ENCODE peak calls at places on chromosomes 7 and 10, in eight cellular contexts. One of them, this sample, is unnamed.

GRCh38 chr10:90289037-90289436 is 568.8 kb downstream of the HTR7 start:
- DNase-seq in colonic mucosa: no peak
- DNase-seq in CD8-positive, alpha-beta T cell: no peak
- DNase-seq in lung: no peak
- DNase-seq in CD4-positive, CD25-positive, alpha-beta regulatory T cell: no peak
- DNase-seq in brain microvascular endothelial cell: peak; percentile 25
- DNase-seq in fibroblast of lung: peak; percentile 78
- DNase-seq in breast epithelium: no peak
- DNase-seq in this sample: no peak

GRCh38 chr7:41103331-41103730 is 599.6 kb downstream of the INHBA start:
- DNase-seq in brain microvascular endothelial cell: peak; percentile 81
- DNase-seq in lung: no peak
- DNase-seq in colonic mucosa: no peak
- DNase-seq in CD4-positive, CD25-positive, alpha-beta regulatory T cell: no peak
- DNase-seq in CD8-positive, alpha-beta T cell: no peak
- DNase-seq in fibroblast of lung: no peak
- DNase-seq in breast epithelium: no peak
- DNase-seq in this sample: no peak

GRCh38 chr10:112875474-112876267 is 74.4 kb upstream of the TCF7L2 start:
- DNase-seq in fibroblast of lung: peak; percentile 89
- DNase-seq in breast epithelium: no peak
- DNase-seq in CD8-positive, alpha-beta T cell: no peak
- DNase-seq in brain microvascular endothelial cell: peak; percentile 86
- DNase-seq in colonic mucosa: peak; percentile 55
- DNase-seq in CD4-positive, CD25-positive, alpha-beta regulatory T cell: no peak
- DNase-seq in lung: no peak
- DNase-seq in this sample: no peak

GRCh38 chr7:101200862-101201599 is at the start of gene MOGAT3:
- DNase-seq in CD8-positive, alpha-beta T cell: no peak
- DNase-seq in colonic mucosa: peak; percentile 95
- DNase-seq in brain microvascular endothelial cell: no peak
- DNase-seq in CD4-positive, CD25-positive, alpha-beta regulatory T cell: no peak
- DNase-seq in lung: no peak
- DNase-seq in fibroblast of lung: no peak
- DNase-seq in breast epithelium: no peak
- DNase-seq in this sample: no peak

GRCh38 chr7:34837826-34838225 is 179.8 kb downstream of the NPSR1 start:
- DNase-seq in breast epithelium: no peak
- DNase-seq in CD8-positive, alpha-beta T cell: no peak
- DNase-seq in CD4-positive, CD25-positive, alpha-beta regulatory T cell: no peak
- DNase-seq in brain microvascular endothelial cell: peak; percentile 14
- DNase-seq in fibroblast of lung: no peak
- DNase-seq in lung: no peak
- DNase-seq in colonic mucosa: no peak
- DNase-seq in this sample: no peak

GRCh38 chr10:34587002-34587740 is 227.9 kb downstream of the PARD3 start:
- DNase-seq in breast epithelium: no peak
- DNase-seq in lung: no peak
- DNase-seq in CD4-positive, CD25-positive, alpha-beta regulatory T cell: no peak
- DNase-seq in CD8-positive, alpha-beta T cell: no peak
- DNase-seq in colonic mucosa: no peak
- DNase-seq in brain microvascular endothelial cell: no peak
- DNase-seq in fibroblast of lung: no peak
- DNase-seq in this sample: no peak

GRCh38 chr7:35617076-35617475 is 77.9 kb downstream of the HERPUD2 start:
- DNase-seq in colonic mucosa: no peak
- DNase-seq in brain microvascular endothelial cell: peak; percentile 48
- DNase-seq in CD4-positive, CD25-positive, alpha-beta regulatory T cell: no peak
- DNase-seq in CD8-positive, alpha-beta T cell: no peak
- DNase-seq in breast epithelium: no peak
- DNase-seq in fibroblast of lung: peak; percentile 23
- DNase-seq in lung: no peak
- DNase-seq in this sample: no peak

GRCh38 chr7:45869426-45869825 is 3.5 kb downstream of the CCDC201 start:
- DNase-seq in colonic mucosa: no peak
- DNase-seq in fibroblast of lung: peak; percentile 15
- DNase-seq in breast epithelium: no peak
- DNase-seq in lung: no peak
- DNase-seq in CD4-positive, CD25-positive, alpha-beta regulatory T cell: no peak
- DNase-seq in brain microvascular endothelial cell: no peak
- DNase-seq in CD8-positive, alpha-beta T cell: no peak
- DNase-seq in this sample: no peak

GRCh38 chr10:132113206-132113605 is 47.5 kb downstream of the JAKMIP3 start:
- DNase-seq in colonic mucosa: no peak
- DNase-seq in CD8-positive, alpha-beta T cell: no peak
- DNase-seq in fibroblast of lung: no peak
- DNase-seq in lung: no peak
- DNase-seq in brain microvascular endothelial cell: no peak
- DNase-seq in CD4-positive, CD25-positive, alpha-beta regulatory T cell: no peak
- DNase-seq in breast epithelium: no peak
- DNase-seq in this sample: no peak

GRCh38 chr10:117399341-117400196 is 24.3 kb upstream of the PDZD8 start:
- DNase-seq in brain microvascular endothelial cell: no peak
- DNase-seq in lung: no peak
- DNase-seq in breast epithelium: no peak
- DNase-seq in CD4-positive, CD25-positive, alpha-beta regulatory T cell: no peak
- DNase-seq in colonic mucosa: no peak
- DNase-seq in fibroblast of lung: no peak
- DNase-seq in CD8-positive, alpha-beta T cell: no peak
- DNase-seq in this sample: no peak

GRCh38 chr10:124300224-124300623 is 118.5 kb downstream of the OAT start:
- DNase-seq in lung: no peak
- DNase-seq in CD4-positive, CD25-positive, alpha-beta regulatory T cell: no peak
- DNase-seq in brain microvascular endothelial cell: no peak
- DNase-seq in fibroblast of lung: no peak
- DNase-seq in colonic mucosa: no peak
- DNase-seq in breast epithelium: no peak
- DNase-seq in CD8-positive, alpha-beta T cell: no peak
- DNase-seq in this sample: no peak

GRCh38 chr10:32957341-32958084 is 517 bp downstream of the ITGB1 start:
- DNase-seq in CD8-positive, alpha-beta T cell: no peak
- DNase-seq in brain microvascular endothelial cell: no peak
- DNase-seq in colonic mucosa: peak; percentile 54
- DNase-seq in lung: peak; percentile 55
- DNase-seq in breast epithelium: peak; percentile 54
- DNase-seq in CD4-positive, CD25-positive, alpha-beta regulatory T cell: peak; percentile 36
- DNase-seq in fibroblast of lung: no peak
- DNase-seq in this sample: peak; percentile 90

GRCh38 chr10:110460111-110460809 is 37.4 kb upstream of the DUSP5 start:
- DNase-seq in lung: no peak
- DNase-seq in fibroblast of lung: no peak
- DNase-seq in CD8-positive, alpha-beta T cell: no peak
- DNase-seq in brain microvascular endothelial cell: peak; percentile 16
- DNase-seq in CD4-positive, CD25-positive, alpha-beta regulatory T cell: peak; percentile 10
- DNase-seq in colonic mucosa: no peak
- DNase-seq in breast epithelium: peak; percentile 71
- DNase-seq in this sample: peak; percentile 94

GRCh38 chr10:72455889-72456588 is 101.3 kb upstream of the DNAJB12 start:
- DNase-seq in breast epithelium: no peak
- DNase-seq in CD4-positive, CD25-positive, alpha-beta regulatory T cell: no peak
- DNase-seq in fibroblast of lung: no peak
- DNase-seq in colonic mucosa: no peak
- DNase-seq in brain microvascular endothelial cell: no peak
- DNase-seq in lung: no peak
- DNase-seq in CD8-positive, alpha-beta T cell: no peak
- DNase-seq in this sample: no peak

GRCh38 chr10:73480158-73480557 is 15.7 kb downstream of the PPP3CB start:
- DNase-seq in CD4-positive, CD25-positive, alpha-beta regulatory T cell: peak; percentile 12
- DNase-seq in brain microvascular endothelial cell: no peak
- DNase-seq in lung: no peak
- DNase-seq in colonic mucosa: no peak
- DNase-seq in CD8-positive, alpha-beta T cell: no peak
- DNase-seq in fibroblast of lung: peak; percentile 34
- DNase-seq in breast epithelium: no peak
- DNase-seq in this sample: no peak

GRCh38 chr10:21702633-21703111 is 168.6 kb downstream of the MLLT10 start:
- DNase-seq in CD8-positive, alpha-beta T cell: no peak
- DNase-seq in fibroblast of lung: no peak
- DNase-seq in brain microvascular endothelial cell: no peak
- DNase-seq in lung: no peak
- DNase-seq in colonic mucosa: no peak
- DNase-seq in breast epithelium: no peak
- DNase-seq in CD4-positive, CD25-positive, alpha-beta regulatory T cell: peak; percentile 45
- DNase-seq in this sample: no peak
- H3K27ac ChIP-seq in CD8-positive, alpha-beta T cell: no peak overlapping the region
- H3K27ac ChIP-seq in fibroblast of lung: no peak overlapping the region
- H3K27ac ChIP-seq in brain microvascular endothelial cell: no peak overlapping the region
- H3K27ac ChIP-seq in lung: no peak overlapping the region
- H3K27ac ChIP-seq in colonic mucosa: no peak overlapping the region
- H3K27ac ChIP-seq in breast epithelium: no peak overlapping the region
- H3K27ac ChIP-seq in CD4-positive, CD25-positive, alpha-beta regulatory T cell: no peak overlapping the region
- H3K27ac ChIP-seq in this sample: no peak overlapping the region

GRCh38 chr10:128206676-128207075 is 80.5 kb upstream of the MKI67 start:
- DNase-seq in CD4-positive, CD25-positive, alpha-beta regulatory T cell: no peak
- DNase-seq in CD8-positive, alpha-beta T cell: no peak
- DNase-seq in colonic mucosa: no peak
- DNase-seq in brain microvascular endothelial cell: no peak
- DNase-seq in lung: no peak
- DNase-seq in fibroblast of lung: no peak
- DNase-seq in breast epithelium: no peak
- DNase-seq in this sample: no peak

GRCh38 chr10:128210215-128211063 is 84.2 kb upstream of the MKI67 start:
- DNase-seq in colonic mucosa: peak; percentile 79
- DNase-seq in brain microvascular endothelial cell: no peak
- DNase-seq in breast epithelium: peak; percentile 62
- DNase-seq in lung: peak; percentile 77
- DNase-seq in CD4-positive, CD25-positive, alpha-beta regulatory T cell: peak; percentile 65
- DNase-seq in fibroblast of lung: peak; percentile 34
- DNase-seq in CD8-positive, alpha-beta T cell: peak; percentile 70
- DNase-seq in this sample: peak; percentile 90

GRCh38 chr10:128209862-128210214 is 83.6 kb upstream of the MKI67 start:
- DNase-seq in fibroblast of lung: no peak
- DNase-seq in CD4-positive, CD25-positive, alpha-beta regulatory T cell: no peak
- DNase-seq in brain microvascular endothelial cell: no peak
- DNase-seq in colonic mucosa: no peak
- DNase-seq in breast epithelium: no peak
- DNase-seq in lung: no peak
- DNase-seq in CD8-positive, alpha-beta T cell: no peak
- DNase-seq in this sample: no peak

GRCh38 chr10:128211953-128212727 is 85.9 kb upstream of the MKI67 start:
- DNase-seq in colonic mucosa: peak; percentile 89
- DNase-seq in brain microvascular endothelial cell: peak; percentile 50
- DNase-seq in CD4-positive, CD25-positive, alpha-beta regulatory T cell: peak; percentile 79
- DNase-seq in breast epithelium: peak; percentile 77
- DNase-seq in lung: peak; percentile 86
- DNase-seq in fibroblast of lung: peak; percentile 54
- DNase-seq in CD8-positive, alpha-beta T cell: peak; percentile 76
- DNase-seq in this sample: peak; percentile 93

DNA sequence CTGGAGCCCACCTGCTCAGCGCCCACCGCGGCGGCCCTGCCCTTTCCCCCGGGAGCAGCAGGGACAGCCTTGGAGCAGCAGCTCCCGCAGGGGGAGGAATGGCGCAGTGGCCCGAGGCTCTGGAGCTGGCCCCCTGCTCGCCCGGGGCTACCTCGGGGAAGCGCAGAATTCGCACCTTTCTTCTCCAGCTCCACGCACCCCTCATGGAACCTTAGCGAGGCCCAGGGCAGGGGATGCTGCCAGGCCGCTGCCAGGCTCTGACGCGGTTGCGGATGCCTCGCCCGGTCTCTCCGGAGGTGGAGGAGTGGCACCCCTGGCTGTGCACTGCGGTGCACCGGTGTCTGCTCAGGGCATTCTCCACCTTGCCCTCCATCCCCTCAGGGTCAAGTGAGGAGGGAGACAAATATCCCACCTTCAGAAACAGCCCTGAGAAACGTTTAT is 84.9 kb upstream of the MKI67 start:
- DNase-seq in fibroblast of lung: no peak
- DNase-seq in lung: no peak
- DNase-seq in brain microvascular endothelial cell: no peak
- DNase-seq in CD4-positive, CD25-positive, alpha-beta regulatory T cell: no peak
- DNase-seq in CD8-positive, alpha-beta T cell: no peak
- DNase-seq in breast epithelium: no peak
- DNase-seq in colonic mucosa: no peak
- DNase-seq in this sample: no peak
- H3K27ac ChIP-seq in fibroblast of lung: no peak overlapping the region
- H3K27ac ChIP-seq in lung: no peak overlapping the region
- H3K27ac ChIP-seq in brain microvascular endothelial cell: no peak overlapping the region
- H3K27ac ChIP-seq in CD4-positive, CD25-positive, alpha-beta regulatory T cell: no peak overlapping the region
- H3K27ac ChIP-seq in CD8-positive, alpha-beta T cell: no peak overlapping the region
- H3K27ac ChIP-seq in breast epithelium: peak overlapping the region; percentile 86
- H3K27ac ChIP-seq in colonic mucosa: no peak overlapping the region
- H3K27ac ChIP-seq in this sample: no peak overlapping the region

GRCh38 chr10:22588462-22588861 is 125.9 kb downstream of the PIP4K2A start:
- DNase-seq in colonic mucosa: no peak
- DNase-seq in CD4-positive, CD25-positive, alpha-beta regulatory T cell: no peak
- DNase-seq in breast epithelium: no peak
- DNase-seq in fibroblast of lung: no peak
- DNase-seq in CD8-positive, alpha-beta T cell: no peak
- DNase-seq in lung: no peak
- DNase-seq in brain microvascular endothelial cell: no peak
- DNase-seq in this sample: no peak

GRCh38 chr10:22593644-22594043 is 120.7 kb downstream of the PIP4K2A start:
- DNase-seq in CD8-positive, alpha-beta T cell: no peak
- DNase-seq in brain microvascular endothelial cell: no peak
- DNase-seq in colonic mucosa: no peak
- DNase-seq in breast epithelium: no peak
- DNase-seq in lung: no peak
- DNase-seq in fibroblast of lung: no peak
- DNase-seq in CD4-positive, CD25-positive, alpha-beta regulatory T cell: no peak
- DNase-seq in this sample: no peak

DNA sequence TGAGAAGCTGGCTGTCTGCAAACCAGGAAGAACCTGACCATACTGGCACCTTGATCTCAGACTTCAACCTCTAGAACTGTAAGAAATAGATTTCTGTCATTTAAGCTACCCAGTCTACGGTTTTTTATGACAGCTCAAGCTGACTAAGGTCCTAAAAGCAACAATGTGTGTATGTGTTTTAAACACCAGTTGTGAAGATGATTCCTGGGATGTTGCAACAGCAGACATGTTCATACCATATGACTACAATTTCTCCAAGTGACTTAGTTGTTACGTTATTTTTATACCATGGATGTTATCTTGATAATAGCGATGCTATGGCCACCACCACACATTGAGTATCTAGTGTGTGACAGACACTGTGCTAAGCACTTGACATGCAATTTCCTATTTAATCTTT is 124.3 kb downstream of the PIP4K2A start:
- DNase-seq in breast epithelium: no peak
- DNase-seq in CD4-positive, CD25-positive, alpha-beta regulatory T cell: no peak
- DNase-seq in brain microvascular endothelial cell: no peak
- DNase-seq in colonic mucosa: no peak
- DNase-seq in fibroblast of lung: no peak
- DNase-seq in CD8-positive, alpha-beta T cell: no peak
- DNase-seq in lung: no peak
- DNase-seq in this sample: no peak
- H3K27ac ChIP-seq in breast epithelium: no peak overlapping the region
- H3K27ac ChIP-seq in CD4-positive, CD25-positive, alpha-beta regulatory T cell: no peak overlapping the region
- H3K27ac ChIP-seq in brain microvascular endothelial cell: no peak overlapping the region
- H3K27ac ChIP-seq in colonic mucosa: no peak overlapping the region
- H3K27ac ChIP-seq in fibroblast of lung: no peak overlapping the region
- H3K27ac ChIP-seq in CD8-positive, alpha-beta T cell: no peak overlapping the region
- H3K27ac ChIP-seq in lung: no peak overlapping the region
- H3K27ac ChIP-seq in this sample: no peak overlapping the region

DNA sequence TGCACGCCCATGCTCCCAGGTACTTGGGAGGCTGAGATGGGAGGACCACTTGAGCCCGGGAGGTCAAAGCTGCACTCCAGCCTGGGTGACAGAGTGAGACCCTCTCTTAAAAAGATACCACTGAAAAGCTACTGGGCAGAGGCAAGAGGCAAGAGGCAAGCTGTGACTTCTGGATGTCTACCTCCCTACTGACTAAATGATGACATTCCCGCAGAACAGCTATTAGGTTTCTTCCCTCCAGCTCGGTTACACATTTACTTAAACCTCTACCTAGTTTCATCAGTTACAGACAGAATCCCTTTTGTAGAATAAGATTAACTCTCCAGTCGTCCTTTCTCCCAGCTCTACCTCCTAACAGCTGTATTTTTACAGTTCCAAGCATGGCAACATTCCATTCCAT is 21.2 kb downstream of the RHEB start:
- DNase-seq in fibroblast of lung: no peak
- DNase-seq in CD4-positive, CD25-positive, alpha-beta regulatory T cell: no peak
- DNase-seq in colonic mucosa: no peak
- DNase-seq in breast epithelium: no peak
- DNase-seq in CD8-positive, alpha-beta T cell: no peak
- DNase-seq in lung: no peak
- DNase-seq in brain microvascular endothelial cell: no peak
- DNase-seq in this sample: no peak
- H3K27ac ChIP-seq in fibroblast of lung: no peak overlapping the region
- H3K27ac ChIP-seq in CD4-positive, CD25-positive, alpha-beta regulatory T cell: no peak overlapping the region
- H3K27ac ChIP-seq in colonic mucosa: no peak overlapping the region
- H3K27ac ChIP-seq in breast epithelium: no peak overlapping the region
- H3K27ac ChIP-seq in CD8-positive, alpha-beta T cell: no peak overlapping the region
- H3K27ac ChIP-seq in lung: no peak overlapping the region
- H3K27ac ChIP-seq in brain microvascular endothelial cell: no peak overlapping the region
- H3K27ac ChIP-seq in this sample: no peak overlapping the region